ENCODE peak calls at places on chromosome X, in four cellular contexts. S is transverse colon, K is tibial nerve, R is fibroblast of lung. M is an unnamed sample.
A peak's percentile ranks its signal among the peaks of the same experiment; 100 is the strongest.

GRCh38 chrX:16005899-16006298 is 117.5 kb upstream of the GRPR start:
- DNase-seq in S (no peak), R (no peak), K (no peak), M (no peak)

GRCh38 chrX:150582338-150582948 is 14.0 kb downstream of the MTM1 start:
- DNase-seq in K (no peak), R (no peak), S (no peak), M (no peak)

GRCh38 chrX:101617211-101618191 is at the start of gene ARMCX6:
- DNase-seq in R (peak; percentile 77), S (peak; percentile 80), K (peak; percentile 70), M (peak; percentile 21)

GRCh38 chrX:22314692-22315091 is 42.0 kb downstream of the CBLL2 start:
- DNase-seq in S (no peak), K (no peak), R (peak; percentile 34), M (no peak)

GRCh38 chrX:44152867-44153266 is 179.7 kb upstream of the NDP start:
- DNase-seq in R (peak; percentile 7), S (no peak), K (no peak), M (peak; percentile 1)

GRCh38 chrX:149571770-149572169 is 15.5 kb downstream of the MAGEA9B start:
- DNase-seq in K (no peak), R (no peak), S (peak; percentile 18), M (no peak)

GRCh38 chrX:134654398-134655012 is 3.8 kb downstream of the PLAC1 start:
- DNase-seq in S (no peak), R (no peak), K (no peak), M (no peak)

GRCh38 chrX:30816079-30816478 is 73.0 kb downstream of the TAB3 start:
- DNase-seq in S (no peak), R (no peak), K (no peak), M (no peak)

GRCh38 chrX:140766024-140766611 is 56.6 kb downstream of the LINC00632 start:
- DNase-seq in K (peak; percentile 25), R (peak; percentile 49), S (peak; percentile 22), M (no peak)

GRCh38 chrX:24260827-24261550 is 52.9 kb downstream of the SUPT20HL2 start:
- DNase-seq in S (peak; percentile 39), R (peak; percentile 50), K (peak; percentile 37), M (no peak)

GRCh38 chrX:11558972-11559371 is 106.7 kb downstream of the ARHGAP6 start:
- DNase-seq in K (no peak), R (no peak), S (peak; percentile 12), M (no peak)

GRCh38 chrX:9888953-9889470 is 78.1 kb upstream of the CLDN34 start:
- DNase-seq in S (no peak), K (no peak), R (no peak), M (peak; percentile 65)

GRCh38 chrX:123175366-123176122 is 8.5 kb upstream of the GRIA3 start:
- DNase-seq in S (no peak), K (no peak), R (no peak), M (no peak)

GRCh38 chrX:123169247-123169901 is 14.7 kb upstream of the GRIA3 start:
- DNase-seq in R (peak; percentile 34), S (no peak), K (no peak), M (no peak)

GRCh38 chrX:123171781-123172180 is 12.3 kb upstream of the GRIA3 start:
- DNase-seq in R (peak; percentile 84), K (no peak), S (no peak), M (no peak)

GRCh38 chrX:123172874-123173273 is 11.2 kb upstream of the GRIA3 start:
- DNase-seq in K (no peak), S (no peak), R (no peak), M (no peak)

GRCh38 chrX:123173833-123174232 is 10.2 kb upstream of the GRIA3 start:
- DNase-seq in S (no peak), R (no peak), K (no peak), M (no peak)
- TF ChIP-seq CTCF in S (no peak), R (no peak), K (no peak), M (no peak)

GRCh38 chrX:12865359-12865758 is 1.5 kb upstream of the TLR7 start:
- DNase-seq in K (no peak), S (no peak), R (no peak), M (no peak)

GRCh38 chrX:12866451-12867377 is at the start of gene TLR7:
- DNase-seq in R (no peak), K (no peak), S (no peak), M (no peak)

GRCh38 chrX:12871181-12871580 is 4.3 kb downstream of the TLR7 start:
- DNase-seq in R (no peak), K (no peak), S (no peak), M (no peak)

GRCh38 chrX:12868747-12869146 is 1.9 kb downstream of the TLR7 start:
- DNase-seq in R (no peak), K (no peak), S (no peak), M (no peak)

GRCh38 chrX:12867746-12868145 is 874 bp downstream of the TLR7 start:
- DNase-seq in S (no peak), K (no peak), R (no peak), M (no peak)
- H3K4me3 ChIP-seq in S (no peak overlapping the region), K (no peak overlapping the region), R (no peak overlapping the region), M (no peak overlapping the region)

DNA sequence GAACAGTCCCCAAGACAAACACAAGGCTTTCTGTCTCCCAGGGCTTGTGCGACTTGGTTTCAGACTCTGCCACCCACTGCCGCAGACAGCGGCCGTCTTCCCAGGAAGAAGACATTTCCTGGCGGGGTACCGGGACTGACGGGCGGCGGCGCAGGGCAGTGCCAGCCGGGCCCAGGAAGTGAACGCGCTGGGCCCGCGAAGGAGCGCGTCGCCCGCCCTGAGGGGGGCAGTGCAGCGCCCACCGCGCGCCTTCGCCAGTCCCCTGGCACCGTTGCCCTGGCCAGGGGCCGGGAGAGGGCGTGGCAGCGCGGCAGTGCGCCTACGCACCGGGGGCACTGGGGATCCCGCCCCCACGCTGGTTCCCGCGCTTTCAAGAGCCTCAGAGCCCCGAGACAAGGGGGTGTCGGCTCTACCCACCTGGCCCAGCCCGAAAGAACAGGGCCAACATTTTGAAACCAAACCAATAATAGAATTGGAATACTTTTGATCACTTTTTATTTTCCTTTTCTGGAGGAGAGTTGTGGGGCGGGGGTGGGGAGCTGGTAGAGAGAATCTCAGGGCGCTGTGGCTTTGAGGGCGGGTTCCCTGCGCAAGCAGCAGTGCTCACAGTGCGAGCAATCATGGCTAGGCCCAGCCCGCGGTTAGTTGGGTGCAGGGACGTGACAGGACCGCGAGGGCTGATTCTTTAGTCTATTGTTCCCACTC is 23.6 kb upstream of the APLN start:
- DNase-seq in R (peak; percentile 26), S (peak; percentile 61), K (no peak), M (no peak)
- TF ChIP-seq CTCF in R (no peak), S (peak; percentile 32), K (peak; percentile 40), M (no peak)

GRCh38 chrX:103549920-103550319 is 30.6 kb upstream of the RAB40A start:
- DNase-seq in R (no peak), S (no peak), K (no peak), M (no peak)

GRCh38 chrX:103550415-103551051 is 31.2 kb upstream of the RAB40A start:
- DNase-seq in S (no peak), K (no peak), R (no peak), M (no peak)

GRCh38 chrX:103556941-103557340 is 28.4 kb upstream of the TCEAL4 start:
- DNase-seq in R (no peak), S (no peak), K (no peak), M (no peak)

GRCh38 chrX:103552236-103552635 is 32.9 kb upstream of the RAB40A start:
- DNase-seq in R (no peak), S (no peak), K (no peak), M (no peak)

GRCh38 chrX:103554687-103555417 is 30.5 kb upstream of the TCEAL4 start:
- DNase-seq in S (peak; percentile 24), R (peak; percentile 54), K (peak; percentile 40), M (no peak)
- H3K4me3 ChIP-seq in S (peak overlapping the region; percentile 42), R (peak overlapping the region; percentile 58), K (peak overlapping the region; percentile 10), M (no peak overlapping the region)

GRCh38 chrX:50471390-50471789 is 765 bp upstream of the DGKK start:
- DNase-seq in R (no peak), S (no peak), K (no peak), M (no peak)

GRCh38 chrX:50470103-50471031 is at the start of gene DGKK:
- DNase-seq in R (no peak), S (no peak), K (no peak), M (no peak)

DNA sequence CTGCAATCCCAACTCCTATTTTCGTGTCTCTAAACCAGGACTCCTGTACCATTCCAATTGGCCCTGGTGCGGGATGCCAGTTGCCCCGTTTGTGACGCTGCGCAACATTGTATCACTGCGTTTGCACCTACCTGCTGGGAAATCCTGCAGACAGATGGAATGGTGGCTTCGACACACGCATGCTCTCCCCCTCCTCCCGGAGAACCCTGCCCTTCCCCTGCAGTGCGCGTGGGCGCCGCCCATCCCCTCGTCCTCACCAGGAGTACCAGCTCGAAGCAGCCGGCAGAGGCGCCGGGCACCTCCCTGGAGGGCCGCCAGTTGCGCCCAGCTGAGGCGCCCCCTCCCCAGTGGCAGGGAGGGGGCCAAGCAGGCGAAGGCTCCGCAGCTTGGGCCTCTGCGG is 1.4 kb downstream of the DGKK start:
- DNase-seq in R (no peak), S (no peak), K (no peak), M (no peak)
- TF ChIP-seq CTCF in R (no peak), S (no peak), K (no peak), M (no peak)

GRCh38 chrX:13164611-13165010 is 120.2 kb upstream of the FAM9C start:
- DNase-seq in K (no peak), R (no peak), S (no peak), M (no peak)
- H3K4me3 ChIP-seq in K (no peak overlapping the region), R (no peak overlapping the region), S (no peak overlapping the region), M (no peak overlapping the region)

GRCh38 chrX:48891402-48892288 is 5.9 kb downstream of the TIMM17B start:
- DNase-seq in K (peak; percentile 69), S (peak; percentile 92), R (peak; percentile 78), M (no peak)
- TF ChIP-seq CTCF in K (peak; percentile 72), S (peak; percentile 43), R (peak; percentile 49), M (peak; percentile 53)

DNA sequence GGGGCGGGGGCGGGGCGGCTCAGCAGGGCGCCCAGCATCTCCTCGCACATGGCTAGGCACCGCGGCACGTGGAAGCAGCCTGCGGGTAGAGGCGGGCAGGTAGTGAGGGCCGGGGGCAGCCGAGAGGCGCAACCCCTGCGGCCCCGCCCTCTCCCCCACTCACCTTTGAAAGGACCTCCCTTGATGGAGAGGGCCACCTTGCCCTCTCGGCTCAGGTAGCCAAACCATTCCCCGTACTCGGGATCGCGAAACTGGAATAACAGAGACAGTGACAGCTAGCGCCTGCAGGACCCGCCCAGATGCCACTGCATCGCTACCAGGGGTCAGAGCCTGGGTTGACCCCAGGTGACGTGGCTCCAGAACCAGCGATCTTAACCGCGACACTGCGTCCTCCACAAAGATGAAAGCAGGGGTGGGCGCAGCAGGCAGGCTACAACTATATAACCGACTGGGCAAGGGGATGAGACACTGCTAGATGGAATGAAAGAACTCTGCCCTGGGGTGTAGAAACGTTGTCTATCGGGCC is 552 bp upstream of the NAA10 start:
- DNase-seq in K (no peak), R (no peak), S (peak; percentile 26), M (no peak)
- H3K4me3 ChIP-seq in K (peak overlapping the region; percentile 47), R (peak overlapping the region; percentile 39), S (peak overlapping the region; percentile 70), M (peak overlapping the region; percentile 30)

GRCh38 chrX:144648788-144649187 is 598.5 kb upstream of the SPANXN1 start:
- DNase-seq in S (no peak), K (no peak), R (no peak), M (no peak)
- TF ChIP-seq CTCF in S (no peak), K (no peak), R (no peak), M (no peak)

GRCh38 chrX:33195698-33196097 is 15.7 kb downstream of the DMD start:
- DNase-seq in S (no peak), K (no peak), R (no peak), M (no peak)
- H3K4me3 ChIP-seq in S (no peak overlapping the region), K (no peak overlapping the region), R (no peak overlapping the region), M (no peak overlapping the region)

M was measured in AG09309.